ENCODE peak calls at places on chromosomes 16 and 17, in nine cellular contexts. One of them, this sample, is unnamed.

GRCh38 chr16:75005697-75006096 is 6.9 kb downstream of the ZNRF1 start:
- DNase-seq in psoas muscle: no peak
- DNase-seq in fibroblast of lung: no peak
- DNase-seq in MM.1S: no peak
- DNase-seq in left ventricle myocardium inferior: no peak
- DNase-seq in tibial nerve: no peak
- DNase-seq in AG04450: no peak
- DNase-seq in heart left ventricle: no peak
- DNase-seq in cardiac muscle cell: no peak
- DNase-seq in this sample: no peak

GRCh38 chr17:57612202-57613071 is 132.7 kb downstream of the CCDC182 start:
- DNase-seq in MM.1S: no peak
- DNase-seq in psoas muscle: peak
- DNase-seq in tibial nerve: no peak
- DNase-seq in heart left ventricle: no peak
- DNase-seq in cardiac muscle cell: no peak
- DNase-seq in AG04450: no peak
- DNase-seq in left ventricle myocardium inferior: no peak
- DNase-seq in fibroblast of lung: no peak
- DNase-seq in this sample: peak

GRCh38 chr17:43627657-43628650 is 33.8 kb downstream of the MEOX1 start:
- DNase-seq in cardiac muscle cell: no peak
- DNase-seq in MM.1S: no peak
- DNase-seq in psoas muscle: no peak
- DNase-seq in AG04450: no peak
- DNase-seq in heart left ventricle: no peak
- DNase-seq in left ventricle myocardium inferior: peak
- DNase-seq in tibial nerve: no peak
- DNase-seq in fibroblast of lung: no peak
- DNase-seq in this sample: no peak

GRCh38 chr17:73293480-73293911 is 18.3 kb downstream of the CDC42EP4 start:
- DNase-seq in cardiac muscle cell: peak
- DNase-seq in MM.1S: no peak
- DNase-seq in fibroblast of lung: peak
- DNase-seq in psoas muscle: peak
- DNase-seq in heart left ventricle: peak
- DNase-seq in tibial nerve: no peak
- DNase-seq in AG04450: no peak
- DNase-seq in left ventricle myocardium inferior: peak
- DNase-seq in this sample: no peak

GRCh38 chr17:45816966-45817365 is 27.7 kb upstream of the SPPL2C start:
- DNase-seq in tibial nerve: no peak
- DNase-seq in cardiac muscle cell: no peak
- DNase-seq in left ventricle myocardium inferior: no peak
- DNase-seq in heart left ventricle: no peak
- DNase-seq in psoas muscle: no peak
- DNase-seq in AG04450: no peak
- DNase-seq in fibroblast of lung: no peak
- DNase-seq in MM.1S: no peak
- DNase-seq in this sample: no peak

GRCh38 chr16:11201498-11202259 is 54.3 kb downstream of the SOCS1 start:
- DNase-seq in MM.1S: no peak
- DNase-seq in AG04450: peak
- DNase-seq in tibial nerve: no peak
- DNase-seq in heart left ventricle: no peak
- DNase-seq in cardiac muscle cell: peak
- DNase-seq in fibroblast of lung: peak
- DNase-seq in left ventricle myocardium inferior: no peak
- DNase-seq in psoas muscle: no peak
- DNase-seq in this sample: no peak

GRCh38 chr17:67216544-67217320 is 28.3 kb downstream of the HELZ start:
- DNase-seq in left ventricle myocardium inferior: no peak
- DNase-seq in tibial nerve: no peak
- DNase-seq in MM.1S: no peak
- DNase-seq in AG04450: no peak
- DNase-seq in cardiac muscle cell: peak
- DNase-seq in fibroblast of lung: no peak
- DNase-seq in psoas muscle: no peak
- DNase-seq in heart left ventricle: no peak
- DNase-seq in this sample: no peak

GRCh38 chr17:76709077-76709950 is 1.5 kb downstream of the MXRA7 start:
- DNase-seq in cardiac muscle cell: peak
- DNase-seq in left ventricle myocardium inferior: peak
- DNase-seq in fibroblast of lung: peak
- DNase-seq in tibial nerve: peak
- DNase-seq in AG04450: peak
- DNase-seq in heart left ventricle: peak
- DNase-seq in psoas muscle: peak
- DNase-seq in MM.1S: no peak
- DNase-seq in this sample: no peak

GRCh38 chr16:83113317-83113716 is 486.5 kb downstream of the CDH13 start:
- DNase-seq in heart left ventricle: no peak
- DNase-seq in AG04450: no peak
- DNase-seq in tibial nerve: no peak
- DNase-seq in cardiac muscle cell: peak
- DNase-seq in fibroblast of lung: peak
- DNase-seq in left ventricle myocardium inferior: no peak
- DNase-seq in MM.1S: no peak
- DNase-seq in psoas muscle: no peak
- DNase-seq in this sample: peak

GRCh38 chr16:58264007-58264406 is 30.8 kb downstream of the PRSS54 start:
- DNase-seq in MM.1S: no peak
- DNase-seq in heart left ventricle: no peak
- DNase-seq in cardiac muscle cell: no peak
- DNase-seq in AG04450: no peak
- DNase-seq in psoas muscle: no peak
- DNase-seq in tibial nerve: no peak
- DNase-seq in left ventricle myocardium inferior: no peak
- DNase-seq in fibroblast of lung: no peak
- DNase-seq in this sample: no peak

GRCh38 chr16:25707982-25708583 is 16.3 kb downstream of the HS3ST4 start:
- DNase-seq in tibial nerve: no peak
- DNase-seq in psoas muscle: no peak
- DNase-seq in fibroblast of lung: no peak
- DNase-seq in cardiac muscle cell: peak
- DNase-seq in heart left ventricle: no peak
- DNase-seq in MM.1S: peak
- DNase-seq in left ventricle myocardium inferior: no peak
- DNase-seq in AG04450: no peak
- DNase-seq in this sample: peak

GRCh38 chr17:29347831-29348281 is 42.3 kb upstream of the TAOK1 start:
- DNase-seq in left ventricle myocardium inferior: no peak
- DNase-seq in fibroblast of lung: peak
- DNase-seq in cardiac muscle cell: peak
- DNase-seq in AG04450: no peak
- DNase-seq in heart left ventricle: no peak
- DNase-seq in MM.1S: no peak
- DNase-seq in psoas muscle: no peak
- DNase-seq in tibial nerve: no peak
- DNase-seq in this sample: no peak

DNA sequence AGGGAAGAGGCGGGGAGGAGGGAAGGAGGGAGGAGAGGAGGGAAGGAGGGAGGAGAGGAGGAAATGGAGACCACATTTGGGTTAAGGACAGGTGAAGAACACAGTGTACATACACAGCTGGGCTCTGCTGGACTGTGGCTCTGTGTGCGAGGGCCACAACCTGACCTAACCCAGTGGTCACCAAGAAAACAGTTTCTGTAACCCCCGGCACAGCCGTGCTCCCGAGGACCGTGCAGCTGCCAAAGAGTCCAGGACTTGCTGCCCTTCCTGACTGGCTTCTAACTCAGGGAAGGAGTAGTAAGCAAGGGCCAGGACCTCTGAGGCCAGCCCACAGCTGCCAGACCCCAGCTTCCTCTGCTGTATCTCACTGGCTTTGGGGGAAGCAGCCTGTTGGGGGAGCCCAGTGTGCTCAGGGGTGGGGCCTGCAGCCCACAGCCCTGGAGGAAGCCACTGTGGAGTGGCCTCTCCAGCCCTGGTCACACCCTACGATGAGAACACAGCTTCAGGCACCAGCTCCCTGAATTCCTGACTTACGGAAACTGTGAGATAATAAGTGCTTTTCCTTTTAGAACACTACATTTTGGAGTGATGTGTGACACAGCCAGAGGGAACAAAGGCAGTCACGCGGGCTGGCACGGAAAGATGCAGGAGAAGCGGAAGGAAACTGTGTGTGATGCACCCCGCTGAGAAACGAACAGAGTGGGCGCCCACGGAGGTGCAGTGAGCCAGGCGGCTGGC is 32.3 kb downstream of the SLC7A5 start:
- DNase-seq in MM.1S: no peak
- DNase-seq in psoas muscle: no peak
- DNase-seq in AG04450: no peak
- DNase-seq in heart left ventricle: no peak
- DNase-seq in cardiac muscle cell: peak
- DNase-seq in fibroblast of lung: peak
- DNase-seq in left ventricle myocardium inferior: peak
- DNase-seq in tibial nerve: no peak
- DNase-seq in this sample: no peak
- H3K27ac ChIP-seq in MM.1S: no peak
- H3K27ac ChIP-seq in psoas muscle: no peak
- H3K27ac ChIP-seq in AG04450: no peak
- H3K27ac ChIP-seq in heart left ventricle: peak
- H3K27ac ChIP-seq in cardiac muscle cell: no peak
- H3K27ac ChIP-seq in fibroblast of lung: no peak
- H3K27ac ChIP-seq in left ventricle myocardium inferior: peak
- H3K27ac ChIP-seq in tibial nerve: peak
- H3K27ac ChIP-seq in this sample: no peak

GRCh38 chr17:71974051-71974450 is 146.8 kb upstream of the SOX9 start:
- DNase-seq in left ventricle myocardium inferior: no peak
- DNase-seq in tibial nerve: no peak
- DNase-seq in AG04450: no peak
- DNase-seq in psoas muscle: no peak
- DNase-seq in cardiac muscle cell: no peak
- DNase-seq in MM.1S: no peak
- DNase-seq in heart left ventricle: no peak
- DNase-seq in fibroblast of lung: no peak
- DNase-seq in this sample: no peak

GRCh38 chr17:71975331-71975801 is 145.5 kb upstream of the SOX9 start:
- DNase-seq in left ventricle myocardium inferior: peak
- DNase-seq in fibroblast of lung: peak
- DNase-seq in heart left ventricle: peak
- DNase-seq in psoas muscle: peak
- DNase-seq in tibial nerve: peak
- DNase-seq in cardiac muscle cell: peak
- DNase-seq in AG04450: peak
- DNase-seq in MM.1S: no peak
- DNase-seq in this sample: no peak

GRCh38 chr17:71980171-71980570 is 140.6 kb upstream of the SOX9 start:
- DNase-seq in AG04450: no peak
- DNase-seq in heart left ventricle: no peak
- DNase-seq in MM.1S: no peak
- DNase-seq in psoas muscle: no peak
- DNase-seq in tibial nerve: no peak
- DNase-seq in left ventricle myocardium inferior: no peak
- DNase-seq in cardiac muscle cell: no peak
- DNase-seq in fibroblast of lung: no peak
- DNase-seq in this sample: no peak

GRCh38 chr17:71978435-71978834 is 142.4 kb upstream of the SOX9 start:
- DNase-seq in psoas muscle: no peak
- DNase-seq in left ventricle myocardium inferior: no peak
- DNase-seq in AG04450: no peak
- DNase-seq in cardiac muscle cell: no peak
- DNase-seq in fibroblast of lung: no peak
- DNase-seq in heart left ventricle: no peak
- DNase-seq in tibial nerve: no peak
- DNase-seq in MM.1S: no peak
- DNase-seq in this sample: no peak

DNA sequence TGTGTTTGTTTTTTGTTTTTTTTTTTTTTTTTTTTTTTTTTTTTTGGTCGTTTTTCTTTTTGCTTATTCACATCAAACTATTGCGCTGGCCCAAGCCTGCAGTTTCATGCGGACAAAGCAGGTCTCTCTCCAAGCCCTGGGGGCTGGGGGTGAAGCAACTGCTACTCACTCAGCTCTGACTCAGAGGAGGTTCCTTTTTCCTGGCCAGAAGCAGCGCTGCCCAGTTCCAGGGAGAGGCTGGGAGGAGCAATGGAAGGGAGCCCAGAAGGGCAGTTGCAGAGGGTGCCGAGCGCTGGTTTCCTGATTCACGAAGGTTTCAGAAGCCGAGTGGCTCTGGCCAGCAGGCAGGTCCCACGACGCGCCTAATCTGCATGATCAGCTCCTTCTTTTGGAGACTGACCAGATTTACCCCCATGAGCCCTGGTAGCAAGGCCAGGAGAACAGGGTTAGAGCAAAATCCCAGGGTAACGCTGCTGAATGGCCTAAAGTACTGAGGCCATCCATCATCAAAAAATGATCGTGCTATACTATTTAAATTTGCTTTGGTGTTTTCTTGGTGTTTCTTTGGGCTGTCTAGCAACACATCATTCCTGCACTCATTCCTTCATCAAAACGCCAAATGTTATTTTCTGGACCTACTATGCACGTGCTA is 144.7 kb upstream of the SOX9 start:
- DNase-seq in tibial nerve: peak
- DNase-seq in MM.1S: no peak
- DNase-seq in cardiac muscle cell: peak
- DNase-seq in fibroblast of lung: peak
- DNase-seq in heart left ventricle: peak
- DNase-seq in AG04450: peak
- DNase-seq in psoas muscle: peak
- DNase-seq in left ventricle myocardium inferior: peak
- DNase-seq in this sample: no peak
- H3K4me3 ChIP-seq in tibial nerve: no peak
- H3K4me3 ChIP-seq in MM.1S: no peak
- H3K4me3 ChIP-seq in cardiac muscle cell: no peak
- H3K4me3 ChIP-seq in fibroblast of lung: no peak
- H3K4me3 ChIP-seq in heart left ventricle: peak
- H3K4me3 ChIP-seq in AG04450: peak
- H3K4me3 ChIP-seq in psoas muscle: peak
- H3K4me3 ChIP-seq in left ventricle myocardium inferior: peak
- H3K4me3 ChIP-seq in this sample: no peak

DNA sequence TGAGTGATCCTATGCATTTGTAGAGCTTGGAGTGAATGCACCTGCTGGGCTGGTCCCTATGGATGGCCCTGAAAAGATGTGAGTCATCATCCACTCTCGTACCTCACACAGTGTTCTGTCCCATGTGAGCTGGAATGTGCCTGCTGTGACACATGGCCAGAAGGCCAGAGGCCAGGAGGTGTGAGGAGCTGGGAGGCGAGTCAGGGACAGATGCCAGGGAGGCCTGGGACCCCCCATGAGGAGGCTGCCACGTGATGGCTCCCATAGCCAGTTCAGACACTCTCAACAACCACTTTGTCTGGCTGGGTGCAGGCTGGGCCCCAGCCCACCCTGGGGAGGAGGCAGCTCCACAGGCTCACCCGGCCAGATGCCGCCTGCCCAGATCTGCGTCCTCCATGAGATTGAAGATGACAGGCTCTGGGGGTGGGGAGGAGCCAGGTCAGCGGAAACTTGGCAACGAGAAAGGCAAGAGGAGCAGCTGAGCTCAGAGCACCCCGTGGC is 168.8 kb downstream of the C16orf78 start:
- DNase-seq in cardiac muscle cell: no peak
- DNase-seq in heart left ventricle: no peak
- DNase-seq in psoas muscle: peak
- DNase-seq in AG04450: no peak
- DNase-seq in MM.1S: no peak
- DNase-seq in fibroblast of lung: no peak
- DNase-seq in left ventricle myocardium inferior: no peak
- DNase-seq in tibial nerve: no peak
- DNase-seq in this sample: no peak
- H3K27ac ChIP-seq in cardiac muscle cell: no peak
- H3K27ac ChIP-seq in heart left ventricle: no peak
- H3K27ac ChIP-seq in psoas muscle: peak
- H3K27ac ChIP-seq in AG04450: no peak
- H3K27ac ChIP-seq in MM.1S: no peak
- H3K27ac ChIP-seq in fibroblast of lung: no peak
- H3K27ac ChIP-seq in left ventricle myocardium inferior: no peak
- H3K27ac ChIP-seq in tibial nerve: peak
- H3K27ac ChIP-seq in this sample: no peak

GRCh38 chr16:87966685-87967185 is 15.5 kb downstream of the BANP start:
- DNase-seq in cardiac muscle cell: no peak
- DNase-seq in left ventricle myocardium inferior: no peak
- DNase-seq in heart left ventricle: peak
- DNase-seq in fibroblast of lung: no peak
- DNase-seq in tibial nerve: no peak
- DNase-seq in MM.1S: no peak
- DNase-seq in AG04450: no peak
- DNase-seq in psoas muscle: no peak
- DNase-seq in this sample: no peak
- H3K4me3 ChIP-seq in cardiac muscle cell: no peak
- H3K4me3 ChIP-seq in left ventricle myocardium inferior: peak
- H3K4me3 ChIP-seq in heart left ventricle: peak
- H3K4me3 ChIP-seq in fibroblast of lung: no peak
- H3K4me3 ChIP-seq in tibial nerve: no peak
- H3K4me3 ChIP-seq in MM.1S: no peak
- H3K4me3 ChIP-seq in AG04450: no peak
- H3K4me3 ChIP-seq in psoas muscle: no peak
- H3K4me3 ChIP-seq in this sample: no peak

This sample was measured in Karpas-422.